ENCODE peak calls at places on chromosomes 12 and 14, in five cellular contexts. K, Y, L, O and Q are unnamed samples.

GRCh38 chr12:104653730-104654328 is 197.1 kb downstream of the CHST11 start:
- DNase-seq in L (no peak), Y (no peak), K (peak), O (peak), Q (peak)

GRCh38 chr12:11978985-11979384 is 91.8 kb upstream of the BCL2L14 start:
- DNase-seq in Y (no peak), L (no peak), O (no peak), K (no peak), Q (no peak)

GRCh38 chr12:24708029-24708428 is 240.9 kb downstream of the BCAT1 start:
- DNase-seq in L (no peak), Y (no peak), K (no peak), O (no peak), Q (no peak)

GRCh38 chr14:96285667-96286066 is 29.7 kb downstream of the BDKRB1 start:
- DNase-seq in K (no peak), Y (no peak), O (peak), L (no peak), Q (no peak)

GRCh38 chr12:2298556-2299195 is 245.9 kb downstream of the CACNA1C start:
- DNase-seq in L (no peak), Y (no peak), K (no peak), O (no peak), Q (no peak)

GRCh38 chr12:57541717-57542116 is 5.3 kb downstream of the DCTN2 start:
- DNase-seq in K (no peak), O (no peak), Y (no peak), L (no peak), Q (no peak)

GRCh38 chr14:50299585-50299984 is 12.4 kb downstream of the L2HGDH start:
- DNase-seq in L (no peak), Y (no peak), K (no peak), O (no peak), Q (no peak)

GRCh38 chr14:47276931-47277330 is 398.5 kb downstream of the MDGA2 start:
- DNase-seq in O (no peak), L (no peak), K (no peak), Y (no peak), Q (no peak)

GRCh38 chr12:95802482-95803264 is 12.1 kb upstream of the NTN4 start:
- DNase-seq in L (no peak), Y (peak), K (peak), O (no peak), Q (peak)

GRCh38 chr14:95774265-95775160 is 60.6 kb upstream of the TCL1A start:
- DNase-seq in K (peak), Y (peak), O (peak), L (peak), Q (peak)

GRCh38 chr12:62438098-62438692 is 28.4 kb upstream of the MON2 start:
- DNase-seq in K (peak), Y (peak), L (peak), O (peak), Q (peak)

GRCh38 chr12:119803391-119803791 is 73.7 kb downstream of the CIT start:
- DNase-seq in O (no peak), Y (no peak), L (no peak), K (no peak), Q (no peak)

GRCh38 chr12:40107803-40108620 is 2.1 kb upstream of the SLC2A13 start:
- DNase-seq in L (no peak), K (no peak), Y (no peak), O (no peak), Q (no peak)

GRCh38 chr14:100914597-100915021 is 11.1 kb upstream of the RTL1 start:
- DNase-seq in L (no peak), Y (no peak), K (no peak), O (peak), Q (no peak)

GRCh38 chr12:47276253-47277070 is 196.7 kb upstream of the AMIGO2 start:
- DNase-seq in Y (no peak), O (peak), K (peak), L (peak), Q (no peak)

GRCh38 chr12:24709201-24709600 is 239.7 kb downstream of the BCAT1 start:
- DNase-seq in Y (no peak), L (no peak), O (peak), K (no peak), Q (no peak)

GRCh38 chr12:41103614-41104013 is 84.5 kb upstream of the PDZRN4 start:
- DNase-seq in L (no peak), O (no peak), K (no peak), Y (no peak), Q (no peak)

GRCh38 chr12:47520029-47520428 is 185.8 kb downstream of the RPAP3 start:
- DNase-seq in L (no peak), K (no peak), Y (no peak), O (no peak), Q (no peak)

GRCh38 chr14:65336191-65336591 is 76.3 kb upstream of the FUT8 start:
- DNase-seq in L (no peak), K (no peak), O (no peak), Y (no peak), Q (no peak)

GRCh38 chr12:27777141-27777540 is 2.9 kb upstream of the KLHL42 start:
- DNase-seq in O (no peak), K (no peak), L (no peak), Y (no peak), Q (no peak)

GRCh38 chr12:23857201-23857600 is 92.3 kb downstream of the SOX5 start:
- DNase-seq in L (no peak), K (no peak), O (no peak), Y (no peak), Q (no peak)

GRCh38 chr12:71662861-71663560 is 637 bp downstream of the ZFC3H1 start:
- DNase-seq in L (no peak), Y (no peak), K (peak), O (peak), Q (peak)

GRCh38 chr14:49867831-49868719 is 15.5 kb upstream of the NEMF start:
- DNase-seq in L (peak), Y (peak), K (peak), O (peak), Q (peak)

GRCh38 chr12:51972424-51972812 is 20.9 kb downstream of the ACVR1B start:
- DNase-seq in Y (no peak), L (no peak), O (no peak), K (no peak), Q (no peak)

GRCh38 chr14:68544150-68544892 is 248.5 kb downstream of the ZFP36L1 start:
- DNase-seq in Y (no peak), O (peak), K (no peak), L (no peak), Q (no peak)

GRCh38 chr12:52259850-52260249 is 14.6 kb upstream of the KRT86 start:
- DNase-seq in O (no peak), L (no peak), Y (no peak), K (no peak), Q (no peak)

GRCh38 chr12:29389295-29389919 is 8.4 kb upstream of the ERGIC2 start:
- DNase-seq in O (no peak), L (no peak), K (no peak), Y (no peak), Q (no peak)

GRCh38 chr12:39574785-39575497 is 44.7 kb downstream of the ABCD2 start:
- DNase-seq in Y (no peak), O (no peak), L (no peak), K (no peak), Q (no peak)

GRCh38 chr12:74337951-74338350 is 199.7 kb upstream of the ATXN7L3B start:
- DNase-seq in O (no peak), L (no peak), Y (peak), K (peak), Q (no peak)

GRCh38 chr14:74637184-74637562 is 25.1 kb upstream of the LTBP2 start:
- DNase-seq in K (no peak), Y (no peak), O (no peak), L (no peak), Q (no peak)

GRCh38 chr12:69966839-69967238 is 141.8 kb downstream of the MYRFL start:
- DNase-seq in Y (peak), K (no peak), L (no peak), O (no peak), Q (no peak)

GRCh38 chr12:116210762-116211161 is 66.7 kb downstream of the MED13L start:
- DNase-seq in O (no peak), K (no peak), L (no peak), Y (no peak), Q (no peak)

GRCh38 chr14:85475113-85475512 is 54.8 kb upstream of the FLRT2 start:
- DNase-seq in O (no peak), K (no peak), Y (no peak), L (no peak), Q (no peak)

GRCh38 chr14:68576496-68577244 is 216.2 kb downstream of the ZFP36L1 start:
- DNase-seq in K (peak), O (peak), L (no peak), Y (peak), Q (peak)

GRCh38 chr14:98122527-98122926 is 1149.5 kb downstream of the BCL11B start:
- DNase-seq in Y (no peak), O (no peak), L (no peak), K (no peak), Q (no peak)

GRCh38 chr12:2294651-2295475 is 242.1 kb downstream of the CACNA1C start:
- DNase-seq in O (no peak), L (no peak), Y (no peak), K (no peak), Q (no peak)

GRCh38 chr12:78118486-78118885 is 287.8 kb downstream of the NAV3 start:
- DNase-seq in O (no peak), K (no peak), Y (no peak), L (no peak), Q (no peak)

GRCh38 chr12:105336411-105336810 is 5.9 kb downstream of the C12orf75 start:
- DNase-seq in K (no peak), L (no peak), Y (no peak), O (no peak), Q (no peak)

GRCh38 chr14:80477388-80478160 is 266.3 kb upstream of the DIO2 start:
- DNase-seq in O (no peak), Y (no peak), L (no peak), K (no peak), Q (no peak)

GRCh38 chr12:31117203-31118011 is 43.7 kb downstream of the DDX11 start:
- DNase-seq in Y (peak), L (no peak), K (peak), O (peak), Q (peak)
- TF ChIP-seq JUND in Y (no peak), L (no peak), K (no peak), O (no peak), Q (no peak)

GRCh38 chr12:94760786-94761185 is 110.4 kb upstream of the TMCC3 start:
- DNase-seq in K (no peak), L (no peak), Y (no peak), O (no peak), Q (no peak)

GRCh38 chr12:94762943-94763342 is 112.6 kb upstream of the TMCC3 start:
- DNase-seq in K (no peak), Y (no peak), O (no peak), L (no peak), Q (no peak)

GRCh38 chr12:94762259-94762942 is 112.0 kb upstream of the TMCC3 start:
- DNase-seq in Y (no peak), L (peak), O (no peak), K (no peak), Q (no peak)

GRCh38 chr12:94763461-94763860 is 113.1 kb upstream of the TMCC3 start:
- DNase-seq in L (no peak), Y (no peak), K (no peak), O (no peak), Q (no peak)

DNA sequence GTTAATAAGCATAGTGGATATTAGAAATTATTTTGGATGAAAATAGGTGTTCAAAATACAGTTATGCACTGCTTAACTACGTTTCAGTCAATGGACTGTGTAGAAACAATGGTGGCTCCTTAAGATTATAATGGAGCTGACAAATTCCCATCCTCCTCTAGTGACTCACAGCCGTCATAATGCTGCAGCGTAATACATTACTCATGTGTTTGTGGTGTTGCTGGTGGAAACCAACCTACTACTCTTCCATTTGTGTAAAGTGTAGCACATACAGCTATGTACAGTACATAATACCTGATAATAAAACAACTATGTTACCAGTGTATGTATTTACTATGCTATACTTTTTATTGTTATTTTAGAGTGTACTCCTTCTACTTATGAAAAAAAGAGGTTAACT is 111.2 kb upstream of the TMCC3 start:
- DNase-seq in Y (peak), O (peak), K (peak), L (no peak), Q (no peak)
- TF ChIP-seq JUND in Y (peak), O (no peak), K (no peak), L (no peak), Q (no peak)

DNA sequence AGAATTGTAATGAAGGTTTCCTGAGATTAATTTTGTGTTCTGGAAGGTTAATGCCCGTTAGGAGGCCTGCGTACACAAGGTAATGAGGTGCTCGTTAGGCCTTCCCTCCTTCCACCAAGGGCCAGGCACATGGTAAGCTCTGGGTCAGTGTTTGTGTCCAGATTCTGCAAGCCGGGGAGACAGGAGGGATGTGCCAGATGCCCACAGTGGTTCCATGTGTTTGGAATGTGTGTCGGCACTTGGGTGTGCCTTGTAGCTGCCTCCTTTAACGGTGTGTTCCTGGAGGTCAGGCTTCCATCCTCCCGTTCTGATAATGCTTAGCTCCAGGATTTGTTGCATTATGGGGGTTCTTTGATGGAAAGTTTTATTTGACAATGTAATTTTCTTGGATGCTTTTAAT is 5.7 kb downstream of the TRAF3 start:
- DNase-seq in O (no peak), Y (no peak), K (no peak), L (no peak), Q (no peak)
- TF ChIP-seq JUND in O (no peak), Y (no peak), K (no peak), L (no peak), Q (no peak)

GRCh38 chr14:72182773-72183432 is 250.7 kb downstream of the RGS6 start:
- DNase-seq in Y (no peak), O (no peak), K (no peak), L (no peak), Q (no peak)
- TF ChIP-seq JUND in Y (no peak), O (no peak), K (no peak), L (no peak), Q (no peak)

GRCh38 chr14:54935958-54936357 is 33.3 kb upstream of the GCH1 start:
- DNase-seq in Y (no peak), K (peak), L (no peak), O (no peak), Q (no peak)

GRCh38 chr14:54935100-54935499 is 32.5 kb upstream of the GCH1 start:
- DNase-seq in Y (no peak), K (peak), L (no peak), O (no peak), Q (no peak)

GRCh38 chr14:54929556-54929955 is 26.9 kb upstream of the GCH1 start:
- DNase-seq in K (no peak), Y (no peak), L (no peak), O (no peak), Q (no peak)

GRCh38 chr14:54933006-54933405 is 30.4 kb upstream of the GCH1 start:
- DNase-seq in K (no peak), Y (no peak), L (no peak), O (no peak), Q (no peak)

GRCh38 chr14:54931598-54932340 is 29.1 kb upstream of the GCH1 start:
- DNase-seq in Y (no peak), L (no peak), K (no peak), O (no peak), Q (no peak)
- TF ChIP-seq JUND in Y (no peak), L (no peak), K (no peak), O (no peak), Q (no peak)

DNA sequence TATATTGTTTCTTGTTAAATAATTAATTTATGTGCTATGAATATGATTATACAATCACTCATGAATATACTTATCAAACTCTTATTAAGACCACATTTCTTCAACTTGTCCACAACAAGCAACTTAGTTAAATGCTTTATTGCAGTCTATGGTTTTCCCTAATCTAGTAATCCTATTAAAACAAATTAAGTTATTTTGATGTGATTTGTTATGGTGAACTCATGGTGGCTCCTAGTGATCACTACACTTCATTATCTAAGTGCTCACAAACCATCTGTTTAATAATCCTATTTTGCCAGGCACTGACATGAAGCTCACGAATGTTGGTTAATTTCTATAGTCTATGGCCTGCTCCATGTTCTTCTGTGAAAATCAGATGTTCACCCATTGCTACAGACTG is 42.9 kb downstream of the INSM2 start:
- DNase-seq in L (no peak), K (no peak), O (no peak), Y (no peak), Q (no peak)
- TF ChIP-seq JUND in L (no peak), K (no peak), O (no peak), Y (no peak), Q (no peak)

DNA sequence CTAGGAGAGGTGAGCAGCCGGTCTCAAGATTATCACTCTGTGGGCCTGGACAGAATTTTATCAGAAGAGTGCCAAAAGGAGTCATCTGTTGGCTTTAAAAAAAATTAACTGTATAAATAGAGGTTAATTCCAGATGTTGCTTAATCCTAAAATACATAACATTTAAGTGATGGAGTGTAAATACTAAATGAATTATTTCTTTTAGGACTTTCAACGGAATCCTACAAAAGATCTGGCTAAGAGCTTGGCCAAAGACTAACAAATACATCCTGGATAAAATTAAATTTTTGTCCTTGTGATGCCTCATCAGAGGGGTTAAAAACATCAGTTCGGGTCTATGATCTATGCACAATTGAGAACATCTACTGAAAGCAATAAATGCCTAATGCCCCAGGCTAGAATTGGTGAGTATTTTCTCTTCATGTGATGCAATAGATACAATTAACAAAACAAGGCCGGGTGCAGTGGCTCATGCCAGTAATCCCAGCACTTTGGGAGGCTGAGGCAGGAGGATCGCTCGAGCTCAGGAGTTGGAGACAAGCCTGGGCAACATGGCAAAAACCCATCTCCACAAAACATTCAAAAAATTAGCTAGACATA is 49.8 kb upstream of the RAP1B start:
- DNase-seq in O (no peak), L (no peak), K (no peak), Y (no peak), Q (no peak)
- TF ChIP-seq JUND in O (no peak), L (no peak), K (no peak), Y (no peak), Q (no peak)

GRCh38 chr12:55019784-55020183 is at the start of gene NEUROD4:
- DNase-seq in L (no peak), K (peak), Y (peak), O (peak), Q (peak)

GRCh38 chr12:55017421-55017820 is 2.4 kb upstream of the NEUROD4 start:
- DNase-seq in Y (no peak), O (no peak), L (no peak), K (no peak), Q (no peak)
- TF ChIP-seq JUND in Y (no peak), O (no peak), L (no peak), K (no peak), Q (no peak)

DNA sequence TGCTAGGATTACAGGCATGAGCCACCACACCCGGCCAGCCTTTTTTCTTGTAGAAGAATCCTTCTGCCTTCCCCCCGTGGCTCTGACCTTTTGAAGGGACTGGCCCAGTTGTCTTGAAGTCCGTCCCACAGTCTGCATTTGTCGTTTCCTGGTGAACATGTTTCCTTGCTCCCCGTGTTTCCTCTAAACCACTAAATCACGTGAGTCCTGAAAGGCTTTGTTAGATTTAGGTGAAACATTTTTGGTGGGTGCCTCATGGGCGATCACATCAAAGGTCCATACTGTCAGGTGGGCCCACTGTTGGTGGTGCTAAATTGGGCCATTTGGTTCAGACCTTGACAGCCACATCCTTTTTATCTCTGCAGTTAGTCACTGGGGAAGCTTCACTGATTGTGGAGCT is 26.3 kb downstream of the MLXIP start:
- DNase-seq in K (no peak), O (no peak), L (no peak), Y (no peak), Q (no peak)
- TF ChIP-seq JUND in K (no peak), O (no peak), L (no peak), Y (no peak), Q (no peak)